ENCODE peak calls at places on chromosomes 5 and 9, in five cellular contexts. O, E, H, U and N are unnamed samples.

GRCh38 chr5:55004728-55005127 is 19.3 kb upstream of the GZMK start:
- DNase-seq in H (no peak), U (no peak), O (no peak), E (no peak), N (no peak)

GRCh38 chr9:7549261-7549660 is 250.3 kb downstream of the DMAC1 start:
- DNase-seq in U (no peak), H (no peak), E (peak; percentile 69), O (no peak), N (no peak)

GRCh38 chr5:179882338-179882737 is 23.7 kb upstream of the MRNIP start:
- DNase-seq in O (no peak), E (no peak), H (no peak), U (no peak), N (no peak)

GRCh38 chr5:154740957-154741356 is 14.2 kb upstream of the LARP1 start:
- DNase-seq in O (no peak), E (no peak), U (no peak), H (no peak), N (no peak)

GRCh38 chr5:125634242-125634835 is 788.9 kb upstream of the GRAMD2B start:
- DNase-seq in H (no peak), U (peak; percentile 76), O (no peak), E (no peak), N (no peak)

GRCh38 chr9:108626743-108627142 is 229.0 kb downstream of the ACTL7B start:
- DNase-seq in O (no peak), H (no peak), U (no peak), E (no peak), N (no peak)

GRCh38 chr5:128213833-128214232 is 130.3 kb downstream of the SLC12A2 start:
- DNase-seq in O (no peak), U (no peak), E (no peak), H (no peak), N (no peak)

GRCh38 chr9:133768859-133769510 is 30.8 kb upstream of the SARDH start:
- DNase-seq in E (peak; percentile 53), O (no peak), U (no peak), H (peak; percentile 9), N (no peak)

GRCh38 chr5:6873359-6873758 is 160.1 kb downstream of the TENT4A start:
- DNase-seq in U (peak; percentile 66), H (no peak), E (no peak), O (no peak), N (no peak)

GRCh38 chr9:133160742-133161541 is 2.8 kb downstream of the GBGT1 start:
- DNase-seq in U (peak; percentile 37), E (peak; percentile 68), H (peak; percentile 74), O (peak; percentile 95), N (peak; percentile 65)

GRCh38 chr9:107929439-107929838 is 439.9 kb upstream of the KLF4 start:
- DNase-seq in U (no peak), O (no peak), E (no peak), H (peak; percentile 41), N (no peak)

GRCh38 chr9:128065907-128066712 is 1.0 kb downstream of the NAIF1 start:
- DNase-seq in H (no peak), U (no peak), O (no peak), E (no peak), N (no peak)

GRCh38 chr5:67246108-67246507 is 49.5 kb upstream of the CD180 start:
- DNase-seq in E (peak; percentile 90), U (peak; percentile 88), H (peak; percentile 43), O (no peak), N (peak; percentile 15)

GRCh38 chr5:172007795-172008465 is 1.5 kb upstream of the FBXW11 start:
- DNase-seq in O (no peak), E (no peak), H (no peak), U (no peak), N (no peak)

GRCh38 chr5:139919308-139919707 is 123.7 kb downstream of the PSD2 start:
- DNase-seq in H (no peak), E (no peak), O (no peak), U (no peak), N (no peak)

GRCh38 chr9:130699047-130699446 is 5.5 kb downstream of the EXOSC2 start:
- DNase-seq in U (no peak), H (no peak), O (no peak), E (no peak), N (no peak)

GRCh38 chr5:75668988-75669760 is 48.1 kb downstream of the POC5 start:
- DNase-seq in U (peak; percentile 44), E (no peak), H (peak; percentile 39), O (peak; percentile 33), N (peak; percentile 19)

GRCh38 chr9:91803970-91804752 is 145.9 kb downstream of the ROR2 start:
- DNase-seq in H (no peak), E (no peak), O (no peak), U (no peak), N (no peak)

GRCh38 chr5:160118349-160119141 is 705 bp downstream of the PWWP2A start:
- DNase-seq in E (peak; percentile 16), O (peak; percentile 34), U (peak; percentile 9), H (peak; percentile 23), N (peak; percentile 39)

GRCh38 chr5:143129910-143130703 is 273.4 kb downstream of the NR3C1 start:
- DNase-seq in E (no peak), U (no peak), H (no peak), O (no peak), N (no peak)

GRCh38 chr9:110810251-110810976 is 141.8 kb downstream of the MUSK start:
- DNase-seq in H (no peak), E (no peak), U (no peak), O (no peak), N (no peak)

GRCh38 chr5:27908341-27908740 is 870.0 kb upstream of the CDH9 start:
- DNase-seq in E (no peak), H (no peak), O (no peak), U (no peak), N (peak; percentile 9)

GRCh38 chr5:42522783-42523182 is 99.5 kb downstream of the GHR start:
- DNase-seq in H (no peak), E (no peak), O (no peak), U (no peak), N (no peak)

GRCh38 chr5:149271717-149272558 is at the start of gene AFAP1L1:
- DNase-seq in U (peak; percentile 35), E (peak; percentile 74), O (peak; percentile 60), H (peak; percentile 40), N (peak; percentile 53)

GRCh38 chr5:54243483-54244080 is 66.8 kb downstream of the ARL15 start:
- DNase-seq in E (peak; percentile 70), O (no peak), H (no peak), U (peak; percentile 22), N (peak; percentile 41)

GRCh38 chr9:134376386-134377142 is 50.3 kb downstream of the RXRA start:
- DNase-seq in U (no peak), H (no peak), O (no peak), E (no peak), N (no peak)

GRCh38 chr5:1202798-1203185 is 1.4 kb downstream of the SLC6A19 start:
- DNase-seq in E (no peak), U (no peak), O (no peak), H (no peak), N (no peak)

GRCh38 chr9:134698111-134698510 is 56.5 kb downstream of the COL5A1 start:
- DNase-seq in O (no peak), U (no peak), H (no peak), E (no peak), N (no peak)

GRCh38 chr9:89953824-89954223 is 349.0 kb downstream of the GADD45G start:
- DNase-seq in O (no peak), E (no peak), U (no peak), H (no peak), N (no peak)

GRCh38 chr5:72018158-72018803 is 89.0 kb upstream of the MAP1B start:
- DNase-seq in E (peak; percentile 83), U (peak; percentile 51), O (peak; percentile 35), H (peak; percentile 50), N (peak; percentile 59)

GRCh38 chr9:88243736-88244135 is 105.5 kb upstream of the SPATA31C2 start:
- DNase-seq in U (no peak), E (no peak), H (no peak), O (no peak), N (no peak)

GRCh38 chr5:171521219-171521633 is 101.8 kb downstream of the FGF18 start:
- DNase-seq in E (peak; percentile 52), H (peak; percentile 31), O (peak; percentile 90), U (no peak), N (peak; percentile 88)

GRCh38 chr5:2756211-2756746 is 4.8 kb upstream of the IRX2 start:
- DNase-seq in U (no peak), H (no peak), O (no peak), E (peak; percentile 95), N (no peak)